ENCODE peak calls at places on chromosomes 13 and 19, in eight cellular contexts. C is breast epithelium, Q is K562, H is endothelial cell of umbilical vein, U is HepG2, N is GM12865, V is neural crest cell, E is endothelial cell. R is an unnamed sample.
A peak's percentile ranks its signal among the peaks of the same experiment; 100 is the strongest.

GRCh38 chr13:110921695-110922094 is 6.8 kb upstream of the ANKRD10 start:
- DNase-seq in H (no peak), C (no peak), V (no peak), N (no peak), E (no peak), U (no peak), Q (no peak), R (no peak)

GRCh38 chr13:107421951-107422350 is 793.4 kb downstream of the LIG4 start:
- DNase-seq in H (no peak), V (no peak), U (no peak), N (no peak), Q (no peak), C (no peak), E (no peak), R (no peak)

GRCh38 chr13:109670776-109671175 is 115.6 kb downstream of the IRS2 start:
- DNase-seq in N (no peak), Q (no peak), U (no peak), H (no peak), E (no peak), V (no peak), C (no peak), R (no peak)

GRCh38 chr19:8397291-8397690 is 7.1 kb downstream of the RAB11B start:
- DNase-seq in H (no peak), Q (no peak), V (no peak), C (no peak), N (no peak), E (no peak), U (no peak), R (no peak)

GRCh38 chr13:106610511-106610910 is 42.6 kb upstream of the ARGLU1 start:
- DNase-seq in C (no peak), E (no peak), N (no peak), H (no peak), V (no peak), U (no peak), Q (no peak), R (no peak)

GRCh38 chr13:29081036-29081435 is 260.9 kb downstream of the MTUS2 start:
- DNase-seq in E (no peak), C (no peak), N (peak; percentile 85), V (no peak), U (no peak), Q (no peak), H (no peak), R (no peak)

GRCh38 chr19:16104722-16105121 is 7.0 kb upstream of the RAB8A start:
- DNase-seq in U (no peak), H (no peak), Q (no peak), V (no peak), N (no peak), C (no peak), E (no peak), R (no peak)

GRCh38 chr19:45774765-45775164 is 5.7 kb upstream of the SIX5 start:
- DNase-seq in C (no peak), Q (no peak), H (no peak), E (no peak), V (no peak), U (peak; percentile 63), N (no peak), R (no peak)

GRCh38 chr19:58278156-58279041 is at the start of gene ZNF8:
- DNase-seq in E (peak; percentile 97), V (peak; percentile 92), N (peak; percentile 99), Q (peak; percentile 99), H (peak; percentile 99), U (peak; percentile 97), C (peak; percentile 95), R (peak; percentile 94)

GRCh38 chr13:107551521-107551920 is 663.8 kb downstream of the LIG4 start:
- DNase-seq in N (no peak), V (no peak), U (no peak), Q (no peak), C (no peak), H (no peak), E (no peak), R (no peak)

GRCh38 chr19:34481861-34482379 is 362 bp downstream of the WTIP start:
- DNase-seq in Q (no peak), C (no peak), N (no peak), H (peak; percentile 24), E (peak; percentile 55), U (no peak), V (peak; percentile 21), R (no peak)

DNA sequence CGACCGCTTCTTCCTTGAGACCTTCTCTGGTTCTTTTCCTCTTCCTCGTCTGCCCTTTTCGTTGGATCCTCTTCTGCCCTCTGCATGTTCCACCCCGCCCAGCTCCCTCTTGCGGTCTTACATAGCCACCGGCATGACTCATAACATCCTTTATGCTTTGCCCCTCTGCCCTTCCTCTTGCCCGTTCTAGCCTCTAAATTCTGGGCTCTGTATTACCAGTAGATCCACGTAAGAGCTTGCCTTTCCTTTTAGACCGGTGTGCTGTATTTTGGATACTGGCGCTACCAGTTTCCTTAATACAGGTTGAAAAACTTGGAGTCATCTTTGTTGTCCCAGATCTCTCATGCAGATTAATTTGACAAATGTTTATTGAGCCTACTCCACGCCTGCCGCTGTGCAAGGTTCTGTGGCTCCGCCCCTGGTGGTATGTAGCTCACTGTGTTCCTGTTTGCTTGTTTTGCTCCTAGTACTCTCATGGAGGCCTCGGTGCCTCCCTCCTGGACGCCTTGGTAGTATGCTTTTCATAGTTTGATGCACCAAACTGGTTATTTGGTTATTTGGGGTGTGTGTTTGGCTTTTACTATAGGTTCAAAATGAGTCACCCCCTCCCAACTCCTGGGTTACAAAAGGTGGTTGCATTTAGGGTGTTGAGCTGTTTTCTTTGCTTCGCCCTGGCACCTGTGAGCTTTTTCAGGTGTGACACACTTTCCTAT is 1.7 kb downstream of the GTF3A start:
- DNase-seq in N (peak; percentile 84), U (peak; percentile 62), V (no peak), H (peak; percentile 84), C (peak; percentile 77), Q (peak; percentile 40), E (peak; percentile 41), R (peak; percentile 40)
- TF ChIP-seq CTCF in N (peak; percentile 28), U (peak; percentile 77), V (peak; percentile 64), H (peak; percentile 60), C (peak; percentile 5), Q (peak; percentile 41), E (no peak), R (peak; percentile 29)

GRCh38 chr19:38543286-38543806 is 74.4 kb downstream of the MAP4K1 start:
- DNase-seq in U (no peak), E (no peak), N (no peak), Q (no peak), H (no peak), C (no peak), V (no peak), R (no peak)

GRCh38 chr19:38542040-38542439 is 75.7 kb downstream of the MAP4K1 start:
- DNase-seq in U (no peak), C (no peak), Q (no peak), E (no peak), N (no peak), V (no peak), H (no peak), R (no peak)

GRCh38 chr19:38545596-38545995 is 72.2 kb downstream of the MAP4K1 start:
- DNase-seq in H (no peak), Q (no peak), C (no peak), V (no peak), E (no peak), U (no peak), N (no peak), R (no peak)

GRCh38 chr19:38544569-38545315 is 73.0 kb downstream of the MAP4K1 start:
- DNase-seq in Q (peak; percentile 62), N (no peak), C (no peak), U (no peak), V (no peak), H (no peak), E (no peak), R (no peak)

DNA sequence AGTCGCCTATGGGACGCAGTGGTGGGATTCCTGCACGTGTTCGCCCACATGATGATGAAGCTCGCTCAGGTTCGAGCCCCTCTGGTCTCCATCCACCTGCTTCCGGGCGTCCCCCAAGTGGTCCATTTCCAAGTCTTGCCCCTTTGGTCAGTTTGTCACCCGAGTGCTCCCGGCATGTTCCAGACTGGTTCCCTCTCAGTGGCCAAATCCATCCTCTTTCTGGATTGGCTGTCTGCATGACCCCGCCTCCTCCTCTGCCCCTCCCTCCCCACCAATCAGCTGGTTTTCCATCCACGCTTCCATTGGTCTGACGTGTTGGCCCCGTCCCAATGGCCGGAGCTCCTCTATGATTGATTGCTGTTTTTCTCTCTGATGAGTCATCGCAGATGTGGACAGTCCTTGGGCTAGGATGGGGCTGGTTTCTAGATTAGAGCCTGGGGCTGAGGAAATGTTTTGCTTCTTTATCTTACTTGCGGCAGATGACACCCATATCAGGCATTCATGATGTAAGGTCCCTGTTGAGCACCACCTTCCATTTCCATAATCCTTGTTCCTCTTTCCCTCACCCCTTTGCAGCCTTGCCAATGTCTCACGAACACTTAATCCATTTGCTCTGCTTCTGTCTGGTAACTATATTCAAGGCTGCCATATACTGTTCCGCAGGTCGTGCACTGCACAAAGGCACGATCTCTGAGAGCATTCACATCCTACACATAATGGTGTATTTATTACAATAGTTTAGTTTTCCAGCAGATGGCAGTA is 73.8 kb downstream of the MAP4K1 start:
- DNase-seq in U (peak; percentile 79), N (peak; percentile 83), C (no peak), H (peak; percentile 78), E (no peak), V (no peak), Q (peak; percentile 98), R (no peak)
- TF ChIP-seq CTCF in U (peak; percentile 75), N (peak; percentile 44), C (no peak), H (no peak), E (peak; percentile 33), V (peak; percentile 73), Q (peak; percentile 64), R (peak; percentile 43)

DNA sequence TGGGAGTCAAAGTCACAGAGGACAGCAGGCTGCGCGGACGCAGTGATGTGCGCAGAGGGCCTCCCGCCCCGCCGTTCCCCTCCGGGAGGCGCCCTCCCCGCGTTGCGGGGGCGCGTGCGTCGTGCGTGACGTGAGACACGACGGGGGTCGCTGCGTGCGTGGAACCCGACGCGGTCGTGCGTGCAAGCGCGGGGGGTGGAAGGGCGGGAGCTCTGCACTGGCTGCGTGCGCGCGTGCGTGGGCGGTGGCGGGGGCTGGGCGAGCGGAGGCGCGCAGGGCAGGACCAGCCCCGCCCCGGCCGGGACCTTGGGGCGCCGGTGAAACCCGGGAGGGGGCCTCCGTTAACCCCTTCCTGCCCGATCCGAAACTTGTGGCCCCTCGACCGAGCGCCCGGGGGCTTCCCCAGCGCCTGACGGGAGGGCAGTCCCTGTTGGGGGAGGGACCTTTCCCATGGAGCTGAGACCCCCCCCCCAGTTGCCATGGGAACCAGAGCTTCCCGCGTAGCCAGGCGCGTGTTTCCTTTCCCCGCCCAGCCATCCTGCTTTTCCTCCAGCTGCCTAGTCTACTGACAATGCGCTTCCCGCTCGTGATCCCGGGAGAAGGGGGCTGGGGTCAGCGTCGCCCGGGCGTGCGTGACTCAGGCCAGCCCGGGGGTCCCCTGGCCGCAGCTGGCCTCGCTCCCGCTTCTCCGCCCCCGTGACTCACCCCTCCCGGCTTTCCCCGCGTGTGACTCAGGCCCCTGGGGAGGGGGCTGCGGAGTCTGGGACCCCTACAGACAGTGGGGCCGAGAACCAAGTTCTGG is 7.3 kb upstream of the HOOK2 start:
- DNase-seq in C (peak; percentile 80), H (peak; percentile 96), E (peak; percentile 84), Q (peak; percentile 84), N (peak; percentile 93), U (no peak), V (peak; percentile 62), R (peak; percentile 79)
- TF ChIP-seq CTCF in C (no peak), H (peak; percentile 11), E (no peak), Q (peak; percentile 20), N (peak; percentile 8), U (peak; percentile 40), V (no peak), R (no peak)

DNA sequence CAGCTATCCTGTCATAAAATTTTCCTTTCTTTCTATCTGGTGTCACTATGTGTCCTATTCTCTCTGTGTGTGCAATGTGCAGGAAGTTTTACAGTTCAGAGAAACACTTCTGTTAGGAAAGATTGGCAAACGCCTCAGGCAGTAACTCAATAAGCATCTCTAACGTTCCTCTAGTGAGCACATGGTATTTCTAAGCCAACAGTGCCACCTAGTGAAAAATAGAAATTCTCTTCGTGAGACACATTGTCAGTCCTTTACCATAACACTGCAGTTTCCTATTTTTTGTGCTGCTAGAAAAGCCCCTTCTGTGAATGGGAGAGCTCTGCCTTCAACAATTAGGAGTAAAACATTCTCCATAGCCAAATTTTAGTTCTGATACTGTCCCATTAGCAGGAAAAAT is 50.7 kb downstream of the ZNF723 start:
- DNase-seq in Q (no peak), V (no peak), U (peak; percentile 15), E (no peak), C (no peak), H (peak; percentile 3), N (peak; percentile 3), R (no peak)
- TF ChIP-seq CTCF in Q (no peak), V (peak; percentile 47), U (peak; percentile 50), E (no peak), C (no peak), H (no peak), N (no peak), R (no peak)